ENCODE peak calls at places on chromosomes 4 and X, in five cellular contexts. C is immature natural killer cell, M is NCI-H1105, T is neural crest cell, R is transverse colon. A is an unnamed sample.

GRCh38 chrX:41350150-41350975 is 16.4 kb downstream of the DDX3X start:
- DNase-seq in C (peak), M (no peak), T (no peak), R (no peak), A (no peak)

GRCh38 chrX:119247702-119248101 is 11.6 kb downstream of the PGRMC1 start:
- DNase-seq in C (no peak), M (no peak), T (no peak), R (no peak), A (no peak)

GRCh38 chr4:76718021-76718420 is 179.9 kb downstream of the SOWAHB start:
- DNase-seq in C (no peak), M (no peak), T (no peak), R (no peak), A (no peak)

GRCh38 chr4:80173387-80173786 is 23.9 kb upstream of the PRDM8 start:
- DNase-seq in C (peak), M (no peak), T (no peak), R (no peak), A (peak)

GRCh38 chr4:139858436-139859225 is 193.0 kb downstream of the MGST2 start:
- DNase-seq in C (no peak), M (no peak), T (no peak), R (no peak), A (no peak)

GRCh38 chr4:41600243-41600642 is 62.3 kb downstream of the LIMCH1 start:
- DNase-seq in C (no peak), M (no peak), T (no peak), R (no peak), A (no peak)

GRCh38 chr4:117983541-117984451 is 50.5 kb upstream of the NDST3 start:
- DNase-seq in C (no peak), M (no peak), T (no peak), R (no peak), A (no peak)

GRCh38 chrX:10617186-10617963 is 3.0 kb downstream of the MID1 start:
- DNase-seq in C (no peak), M (no peak), T (no peak), R (no peak), A (no peak)

GRCh38 chr4:2260336-2261109 is 1.4 kb downstream of the MXD4 start:
- DNase-seq in C (no peak), M (no peak), T (no peak), R (peak), A (no peak)

GRCh38 chr4:147340547-147341225 is 140.2 kb upstream of the EDNRA start:
- DNase-seq in C (no peak), M (no peak), T (no peak), R (no peak), A (no peak)

GRCh38 chrX:39969099-39969825 is 128.5 kb downstream of the BCOR start:
- DNase-seq in C (no peak), M (peak), T (no peak), R (no peak), A (no peak)

GRCh38 chr4:145099653-145100052 is 1.5 kb downstream of the ABCE1 start:
- DNase-seq in C (no peak), M (no peak), T (no peak), R (no peak), A (no peak)

GRCh38 chrX:47285762-47286320 is 53.0 kb downstream of the USP11 start:
- DNase-seq in C (no peak), M (no peak), T (no peak), R (no peak), A (no peak)